ENCODE peak calls at places on chromosome 6, in ten cellular contexts. X is foreskin fibroblast; L is HFFc6; Q is mucosa of descending colon; K is CD4-positive, alpha-beta T cell; V is A549; T is PC-3; P is endothelial cell of umbilical vein; D is neural progenitor cell; U is AG10803. M is an unnamed sample.

GRCh38 chr6:161866570-161866969 is 592.7 kb upstream of the AGPAT4 start:
- DNase-seq in T (no peak), D (no peak), Q (no peak), X (no peak), P (no peak), L (no peak), U (no peak), K (no peak), V (no peak), M (no peak)

GRCh38 chr6:27177454-27178000 is 70.0 kb upstream of the PRSS16 start:
- DNase-seq in P (peak), L (peak), T (peak), D (peak), X (peak), K (peak), Q (peak), V (peak), U (peak), M (peak)

GRCh38 chr6:7998103-7998725 is 66.0 kb downstream of the BLOC1S5 start:
- DNase-seq in D (no peak), V (no peak), Q (no peak), K (no peak), L (peak), X (peak), U (peak), P (no peak), T (peak), M (no peak)

GRCh38 chr6:139941826-139942225 is 567.4 kb upstream of the CITED2 start:
- DNase-seq in V (no peak), D (no peak), L (no peak), P (no peak), U (no peak), Q (no peak), K (no peak), X (no peak), T (no peak), M (no peak)

GRCh38 chr6:164142312-164142711 is 727.8 kb downstream of the QKI start:
- DNase-seq in Q (no peak), P (no peak), X (no peak), L (no peak), T (no peak), D (no peak), K (no peak), U (no peak), V (no peak), M (no peak)

GRCh38 chr6:30884521-30885480 is 482 bp downstream of the DDR1 start:
- DNase-seq in K (no peak), Q (peak), P (no peak), X (peak), D (peak), L (peak), U (no peak), T (peak), V (peak), M (no peak)

GRCh38 chr6:27214126-27214601 is 33.3 kb upstream of the PRSS16 start:
- DNase-seq in U (no peak), K (no peak), L (no peak), P (no peak), X (peak), D (no peak), V (no peak), Q (no peak), T (no peak), M (no peak)

GRCh38 chr6:161169690-161170089 is 104.2 kb downstream of the AGPAT4 start:
- DNase-seq in P (peak), V (no peak), U (peak), L (peak), K (no peak), X (peak), D (no peak), Q (no peak), T (no peak), M (no peak)

GRCh38 chr6:3813150-3813780 is 35.9 kb upstream of the FAM50B start:
- DNase-seq in D (no peak), V (peak), Q (no peak), P (peak), X (peak), U (peak), L (peak), T (peak), K (no peak), M (no peak)

GRCh38 chr6:113995632-113996031 is 24.7 kb upstream of the HDAC2 start:
- DNase-seq in U (peak), P (peak), D (peak), K (no peak), Q (peak), X (peak), T (peak), L (peak), V (peak), M (no peak)

GRCh38 chr6:37693546-37694250 is 4.0 kb downstream of the MDGA1 start:
- DNase-seq in L (no peak), X (no peak), P (no peak), K (no peak), T (no peak), Q (no peak), D (no peak), V (no peak), U (no peak), M (no peak)

GRCh38 chr6:144757730-144758129 is 472.6 kb downstream of the UTRN start:
- DNase-seq in U (no peak), X (no peak), P (no peak), V (no peak), L (no peak), T (no peak), K (no peak), D (no peak), Q (no peak), M (no peak)

GRCh38 chr6:14074723-14075503 is 42.7 kb upstream of the CD83 start:
- DNase-seq in V (no peak), K (no peak), L (no peak), Q (no peak), P (peak), T (peak), U (peak), X (peak), D (no peak), M (no peak)

GRCh38 chr6:147737084-147737483 is 228.6 kb downstream of the SAMD5 start:
- DNase-seq in Q (no peak), U (no peak), P (no peak), V (no peak), L (no peak), T (no peak), K (no peak), X (no peak), D (no peak), M (no peak)

GRCh38 chr6:143060806-143061596 is at the start of gene AIG1:
- DNase-seq in D (peak), T (no peak), L (no peak), K (peak), P (peak), V (peak), X (no peak), U (no peak), Q (peak), M (peak)

GRCh38 chr6:105633814-105634213 is 230.9 kb upstream of the PREP start:
- DNase-seq in X (no peak), V (no peak), K (no peak), D (no peak), L (no peak), U (no peak), T (no peak), P (no peak), Q (no peak), M (no peak)

GRCh38 chr6:142819603-142820335 is 125.2 kb downstream of the HIVEP2 start:
- DNase-seq in V (no peak), K (no peak), U (no peak), T (no peak), X (no peak), P (peak), D (no peak), Q (no peak), L (no peak), M (no peak)

DNA sequence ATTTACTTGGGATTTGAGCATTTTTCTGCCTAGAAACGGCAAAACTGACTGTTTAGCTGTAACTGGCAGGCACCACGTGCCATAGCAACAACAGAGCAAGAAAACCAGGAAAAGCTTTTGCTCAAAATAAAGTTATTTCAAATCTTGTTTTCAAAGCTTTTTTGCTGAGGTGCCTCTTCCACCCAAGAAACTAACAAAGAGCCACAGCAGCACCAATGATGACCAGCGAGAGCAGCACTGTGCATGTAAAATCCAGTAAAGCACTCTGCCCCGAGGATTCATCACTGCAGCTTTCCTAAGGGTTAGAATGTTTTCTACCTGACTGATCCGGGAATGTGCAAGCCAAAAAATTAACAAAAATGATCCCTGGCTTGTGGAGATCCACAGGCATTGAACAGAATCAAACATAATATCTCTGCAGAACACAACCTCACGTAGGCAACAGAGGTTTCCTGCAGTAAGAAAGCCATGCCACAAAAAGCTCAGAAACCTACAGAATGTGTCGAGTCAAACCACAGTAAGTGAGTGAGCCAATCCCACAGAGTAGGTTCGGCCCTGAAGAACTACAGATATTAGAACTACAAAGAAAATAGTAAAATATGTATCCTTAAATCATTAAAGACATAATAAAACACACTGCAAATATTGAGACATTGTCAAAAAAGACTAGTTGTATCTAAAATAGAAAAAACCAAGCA is 7.4 kb upstream of the ULBP3 start:
- DNase-seq in Q (no peak), D (peak), T (peak), X (peak), P (no peak), V (no peak), L (no peak), K (no peak), U (no peak), M (no peak)
- TF ChIP-seq CTCF in Q (no peak), D (peak), T (peak), X (no peak), P (peak), V (no peak), L (peak), K (no peak), U (no peak), M (no peak)

GRCh38 chr6:168045141-168045691 is 33.8 kb downstream of the FRMD1 start:
- DNase-seq in D (no peak), V (no peak), X (no peak), L (no peak), U (no peak), Q (no peak), K (no peak), T (no peak), P (no peak), M (no peak)
- TF ChIP-seq CTCF in D (no peak), V (no peak), X (no peak), L (no peak), U (no peak), Q (no peak), K (no peak), T (no peak), P (no peak), M (no peak)

GRCh38 chr6:84350397-84350796 is 123.0 kb upstream of the CEP162 start:
- DNase-seq in D (no peak), T (peak), V (no peak), K (no peak), Q (no peak), U (peak), P (no peak), X (peak), L (no peak), M (no peak)

GRCh38 chr6:84357631-84358030 is 130.2 kb upstream of the CEP162 start:
- DNase-seq in X (peak), D (no peak), Q (no peak), L (no peak), V (no peak), P (no peak), K (no peak), T (no peak), U (no peak), M (no peak)

GRCh38 chr6:84356907-84357306 is 129.5 kb upstream of the CEP162 start:
- DNase-seq in V (no peak), X (peak), Q (no peak), L (no peak), U (no peak), D (no peak), T (no peak), K (no peak), P (no peak), M (no peak)

GRCh38 chr6:84349542-84349941 is 122.1 kb upstream of the CEP162 start:
- DNase-seq in K (no peak), X (no peak), D (no peak), L (no peak), Q (no peak), P (no peak), U (no peak), T (no peak), V (no peak), M (no peak)

GRCh38 chr6:84353459-84354423 is 126.3 kb upstream of the CEP162 start:
- DNase-seq in K (no peak), Q (no peak), P (no peak), T (peak), L (no peak), D (no peak), U (no peak), V (no peak), X (no peak), M (no peak)
- TF ChIP-seq CTCF in K (no peak), Q (no peak), P (no peak), T (no peak), L (no peak), D (no peak), U (no peak), V (no peak), X (no peak), M (no peak)

GRCh38 chr6:44698602-44699001 is 311.1 kb downstream of the CDC5L start:
- DNase-seq in L (no peak), Q (no peak), T (no peak), X (no peak), D (no peak), U (peak), V (no peak), K (no peak), P (no peak), M (no peak)

GRCh38 chr6:44696099-44696498 is 308.6 kb downstream of the CDC5L start:
- DNase-seq in V (no peak), K (no peak), Q (no peak), X (peak), D (no peak), T (peak), U (peak), P (no peak), L (peak), M (no peak)

GRCh38 chr6:44697333-44697732 is 309.8 kb downstream of the CDC5L start:
- DNase-seq in V (no peak), P (no peak), D (peak), U (peak), X (peak), Q (no peak), L (no peak), T (no peak), K (no peak), M (no peak)

GRCh38 chr6:44699082-44699481 is 311.6 kb downstream of the CDC5L start:
- DNase-seq in T (no peak), K (no peak), V (no peak), Q (no peak), U (peak), D (no peak), L (no peak), X (no peak), P (no peak), M (no peak)

DNA sequence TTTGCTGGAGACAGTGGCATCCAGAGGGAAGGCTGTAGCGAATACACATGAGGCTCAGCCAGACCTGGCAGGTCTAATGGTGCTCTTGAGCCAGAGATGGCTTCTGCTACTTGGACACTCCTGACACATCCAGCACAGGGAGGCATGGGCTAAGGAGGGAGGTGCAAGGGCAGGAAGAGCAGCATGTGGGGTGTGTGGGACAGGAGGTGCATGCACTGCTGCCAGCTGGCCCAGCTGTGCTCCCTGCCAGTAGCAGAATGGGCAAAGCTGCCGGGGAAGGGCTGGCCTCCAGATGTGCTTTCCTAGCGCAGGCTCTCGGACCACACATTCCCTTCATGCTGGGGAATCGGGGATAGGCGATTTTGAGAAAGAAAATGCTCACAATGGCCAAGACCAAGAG is 309.2 kb downstream of the CDC5L start:
- DNase-seq in T (no peak), P (no peak), L (no peak), U (peak), K (no peak), Q (no peak), X (peak), V (no peak), D (no peak), M (no peak)
- TF ChIP-seq CTCF in T (no peak), P (no peak), L (no peak), U (no peak), K (no peak), Q (no peak), X (no peak), V (no peak), D (no peak), M (no peak)

DNA sequence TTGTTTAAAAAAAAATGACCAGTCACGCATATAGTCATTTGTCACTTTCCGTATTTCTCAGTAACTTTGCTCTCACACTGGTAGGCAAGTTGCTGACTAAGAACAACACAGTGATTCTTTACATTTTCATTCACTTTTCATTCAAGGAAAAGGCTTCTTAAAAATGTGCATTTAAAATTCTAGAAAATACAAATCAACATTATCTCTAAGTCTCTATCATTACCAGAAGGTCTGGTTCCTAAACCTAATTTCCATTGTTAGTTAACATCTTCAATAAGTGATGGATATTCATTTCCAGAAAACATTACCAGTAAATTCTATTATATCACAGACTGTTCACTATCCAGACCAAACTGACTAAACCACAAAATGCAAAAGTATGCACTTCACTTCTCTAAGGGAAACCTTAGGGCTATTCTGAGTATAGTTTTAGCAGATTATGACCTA is 115.3 kb downstream of the AHI1 start:
- DNase-seq in P (no peak), U (no peak), K (no peak), Q (no peak), V (no peak), X (no peak), D (no peak), T (no peak), L (no peak), M (no peak)
- TF ChIP-seq CTCF in P (no peak), U (no peak), K (no peak), Q (no peak), V (no peak), X (no peak), D (no peak), T (no peak), L (no peak), M (no peak)

GRCh38 chr6:29681811-29682210 is 859 bp upstream of the ZFP57 start:
- DNase-seq in Q (no peak), P (no peak), V (no peak), U (no peak), L (no peak), K (no peak), T (no peak), X (no peak), D (no peak), M (no peak)

GRCh38 chr6:29680416-29680815 is 536 bp downstream of the ZFP57 start:
- DNase-seq in P (no peak), U (no peak), L (no peak), K (no peak), D (no peak), T (no peak), V (no peak), Q (no peak), X (no peak), M (no peak)

GRCh38 chr6:29680904-29681303 is at the start of gene ZFP57:
- DNase-seq in V (no peak), P (no peak), Q (no peak), X (no peak), T (no peak), K (no peak), D (no peak), L (no peak), U (no peak), M (no peak)

GRCh38 chr6:29679962-29680361 is 990 bp downstream of the ZFP57 start:
- DNase-seq in D (no peak), V (no peak), K (no peak), L (no peak), T (no peak), U (no peak), P (no peak), X (no peak), Q (no peak), M (no peak)

GRCh38 chr6:29685718-29686326 is 4.9 kb upstream of the ZFP57 start:
- DNase-seq in K (no peak), U (no peak), T (no peak), D (peak), Q (no peak), L (no peak), P (no peak), X (no peak), V (no peak), M (no peak)
- TF ChIP-seq CTCF in K (no peak), U (no peak), T (peak), D (peak), Q (no peak), L (peak), P (no peak), X (no peak), V (no peak), M (no peak)